ENCODE peak calls at places on chromosomes 12 and 14, in seven cellular contexts. One of them, this sample, is unnamed.

GRCh38 chr14:99132821-99133562 is 139.0 kb downstream of the BCL11B start:
- DNase-seq in mucosa of gallbladder: peak
- DNase-seq in naive thymus-derived CD4-positive, alpha-beta T cell: no peak
- DNase-seq in amygdala: no peak
- DNase-seq in breast epithelium: no peak
- DNase-seq in RCC 7860: no peak
- DNase-seq in T1000: no peak
- DNase-seq in this sample: peak

GRCh38 chr14:77181603-77182437 is at the start of gene TMEM63C:
- DNase-seq in mucosa of gallbladder: peak
- DNase-seq in naive thymus-derived CD4-positive, alpha-beta T cell: peak
- DNase-seq in amygdala: no peak
- DNase-seq in breast epithelium: peak
- DNase-seq in RCC 7860: no peak
- DNase-seq in T1000: no peak
- DNase-seq in this sample: no peak

GRCh38 chr12:127810026-127810425 is 456.9 kb upstream of the TMEM132C start:
- DNase-seq in mucosa of gallbladder: no peak
- DNase-seq in naive thymus-derived CD4-positive, alpha-beta T cell: no peak
- DNase-seq in amygdala: no peak
- DNase-seq in breast epithelium: no peak
- DNase-seq in RCC 7860: peak
- DNase-seq in T1000: peak
- DNase-seq in this sample: no peak

GRCh38 chr14:99786423-99787051 is 6.7 kb upstream of the EML1 start:
- DNase-seq in mucosa of gallbladder: no peak
- DNase-seq in naive thymus-derived CD4-positive, alpha-beta T cell: no peak
- DNase-seq in amygdala: no peak
- DNase-seq in breast epithelium: no peak
- DNase-seq in RCC 7860: no peak
- DNase-seq in T1000: no peak
- DNase-seq in this sample: peak

GRCh38 chr14:67999693-68000384 is 180.3 kb downstream of the RAD51B start:
- DNase-seq in mucosa of gallbladder: no peak
- DNase-seq in naive thymus-derived CD4-positive, alpha-beta T cell: no peak
- DNase-seq in amygdala: no peak
- DNase-seq in breast epithelium: no peak
- DNase-seq in RCC 7860: peak
- DNase-seq in T1000: no peak
- DNase-seq in this sample: no peak

GRCh38 chr14:68824517-68825347 is 31.9 kb upstream of the ZFP36L1 start:
- DNase-seq in mucosa of gallbladder: peak
- DNase-seq in naive thymus-derived CD4-positive, alpha-beta T cell: no peak
- DNase-seq in amygdala: no peak
- DNase-seq in breast epithelium: peak
- DNase-seq in RCC 7860: peak
- DNase-seq in T1000: peak
- DNase-seq in this sample: no peak

GRCh38 chr14:35688427-35688826 is 120.7 kb downstream of the RALGAPA1 start:
- DNase-seq in mucosa of gallbladder: no peak
- DNase-seq in naive thymus-derived CD4-positive, alpha-beta T cell: no peak
- DNase-seq in amygdala: no peak
- DNase-seq in breast epithelium: no peak
- DNase-seq in RCC 7860: no peak
- DNase-seq in T1000: no peak
- DNase-seq in this sample: no peak

GRCh38 chr12:131066886-131067490 is 113.3 kb downstream of the ADGRD1 start:
- DNase-seq in mucosa of gallbladder: peak
- DNase-seq in naive thymus-derived CD4-positive, alpha-beta T cell: no peak
- DNase-seq in amygdala: no peak
- DNase-seq in breast epithelium: no peak
- DNase-seq in RCC 7860: no peak
- DNase-seq in T1000: no peak
- DNase-seq in this sample: peak

GRCh38 chr14:63276492-63277342 is 42.0 kb downstream of the GPHB5 start:
- DNase-seq in mucosa of gallbladder: no peak
- DNase-seq in naive thymus-derived CD4-positive, alpha-beta T cell: peak
- DNase-seq in amygdala: no peak
- DNase-seq in breast epithelium: no peak
- DNase-seq in RCC 7860: peak
- DNase-seq in T1000: no peak
- DNase-seq in this sample: no peak

GRCh38 chr14:69314327-69314726 is 54.4 kb downstream of the GALNT16 start:
- DNase-seq in mucosa of gallbladder: no peak
- DNase-seq in naive thymus-derived CD4-positive, alpha-beta T cell: no peak
- DNase-seq in amygdala: no peak
- DNase-seq in breast epithelium: no peak
- DNase-seq in RCC 7860: no peak
- DNase-seq in T1000: no peak
- DNase-seq in this sample: peak

GRCh38 chr12:93441111-93441616 is 583 bp downstream of the UBE2N start:
- DNase-seq in mucosa of gallbladder: peak
- DNase-seq in naive thymus-derived CD4-positive, alpha-beta T cell: peak
- DNase-seq in amygdala: no peak
- DNase-seq in breast epithelium: no peak
- DNase-seq in RCC 7860: no peak
- DNase-seq in T1000: peak
- DNase-seq in this sample: peak

GRCh38 chr12:51593539-51593938 is 2.5 kb downstream of the SCN8A start:
- DNase-seq in mucosa of gallbladder: peak
- DNase-seq in naive thymus-derived CD4-positive, alpha-beta T cell: peak
- DNase-seq in amygdala: no peak
- DNase-seq in breast epithelium: no peak
- DNase-seq in RCC 7860: no peak
- DNase-seq in T1000: no peak
- DNase-seq in this sample: no peak

GRCh38 chr12:50633950-50634349 is 129.2 kb downstream of the DIP2B start:
- DNase-seq in mucosa of gallbladder: no peak
- DNase-seq in naive thymus-derived CD4-positive, alpha-beta T cell: no peak
- DNase-seq in amygdala: no peak
- DNase-seq in breast epithelium: no peak
- DNase-seq in RCC 7860: no peak
- DNase-seq in T1000: no peak
- DNase-seq in this sample: no peak

GRCh38 chr12:67515679-67516363 is 132.7 kb upstream of the DYRK2 start:
- DNase-seq in mucosa of gallbladder: peak
- DNase-seq in naive thymus-derived CD4-positive, alpha-beta T cell: peak
- DNase-seq in amygdala: no peak
- DNase-seq in breast epithelium: no peak
- DNase-seq in RCC 7860: no peak
- DNase-seq in T1000: no peak
- DNase-seq in this sample: no peak

GRCh38 chr12:113220593-113221180 is 577 bp upstream of the TPCN1 start:
- DNase-seq in mucosa of gallbladder: no peak
- DNase-seq in naive thymus-derived CD4-positive, alpha-beta T cell: no peak
- DNase-seq in amygdala: no peak
- DNase-seq in breast epithelium: no peak
- DNase-seq in RCC 7860: no peak
- DNase-seq in T1000: no peak
- DNase-seq in this sample: no peak

GRCh38 chr12:131901431-131902331 is 7.3 kb downstream of the ULK1 start:
- DNase-seq in mucosa of gallbladder: no peak
- DNase-seq in naive thymus-derived CD4-positive, alpha-beta T cell: no peak
- DNase-seq in amygdala: no peak
- DNase-seq in breast epithelium: no peak
- DNase-seq in RCC 7860: no peak
- DNase-seq in T1000: no peak
- DNase-seq in this sample: no peak

GRCh38 chr12:132534076-132534475 is 44.1 kb downstream of the FBRSL1 start:
- DNase-seq in mucosa of gallbladder: no peak
- DNase-seq in naive thymus-derived CD4-positive, alpha-beta T cell: no peak
- DNase-seq in amygdala: no peak
- DNase-seq in breast epithelium: no peak
- DNase-seq in RCC 7860: no peak
- DNase-seq in T1000: no peak
- DNase-seq in this sample: no peak

GRCh38 chr12:95963104-95963503 is 20.0 kb downstream of the AMDHD1 start:
- DNase-seq in mucosa of gallbladder: no peak
- DNase-seq in naive thymus-derived CD4-positive, alpha-beta T cell: no peak
- DNase-seq in amygdala: no peak
- DNase-seq in breast epithelium: no peak
- DNase-seq in RCC 7860: no peak
- DNase-seq in T1000: no peak
- DNase-seq in this sample: no peak

GRCh38 chr14:106850913-106851825 is 1324.8 kb downstream of the TMEM121 start:
- DNase-seq in mucosa of gallbladder: no peak
- DNase-seq in naive thymus-derived CD4-positive, alpha-beta T cell: no peak
- DNase-seq in amygdala: no peak
- DNase-seq in breast epithelium: no peak
- DNase-seq in RCC 7860: no peak
- DNase-seq in T1000: no peak
- DNase-seq in this sample: no peak

GRCh38 chr14:99122521-99123125 is 149.4 kb downstream of the BCL11B start:
- DNase-seq in mucosa of gallbladder: no peak
- DNase-seq in naive thymus-derived CD4-positive, alpha-beta T cell: no peak
- DNase-seq in amygdala: no peak
- DNase-seq in breast epithelium: no peak
- DNase-seq in RCC 7860: no peak
- DNase-seq in T1000: no peak
- DNase-seq in this sample: no peak

GRCh38 chr12:45388545-45388944 is 172.7 kb downstream of the ANO6 start:
- DNase-seq in mucosa of gallbladder: no peak
- DNase-seq in naive thymus-derived CD4-positive, alpha-beta T cell: no peak
- DNase-seq in amygdala: no peak
- DNase-seq in breast epithelium: no peak
- DNase-seq in RCC 7860: peak
- DNase-seq in T1000: no peak
- DNase-seq in this sample: no peak

GRCh38 chr12:115464673-115465060 is 780.7 kb upstream of the TBX3 start:
- DNase-seq in mucosa of gallbladder: no peak
- DNase-seq in naive thymus-derived CD4-positive, alpha-beta T cell: no peak
- DNase-seq in amygdala: no peak
- DNase-seq in breast epithelium: no peak
- DNase-seq in RCC 7860: no peak
- DNase-seq in T1000: no peak
- DNase-seq in this sample: no peak

This sample was measured in suprapubic skin.